ENCODE peak calls at places on chromosome X, in five cellular contexts. S is ovary; E is lower lobe of right lung; U is thyroid gland; M is effector memory CD4-positive, alpha-beta T cell. B is an unnamed sample.

GRCh38 chrX:119885554-119886428 is 9.9 kb upstream of the AKAP14 start:
- DNase-seq in U (no peak), M (no peak), S (no peak), E (no peak), B (no peak)

GRCh38 chrX:132858018-132858417 is 100.4 kb downstream of the HS6ST2 start:
- DNase-seq in E (no peak), U (no peak), S (no peak), M (no peak), B (no peak)

GRCh38 chrX:31981546-31982062 is 909.8 kb upstream of the FTHL17 start:
- DNase-seq in M (no peak), S (no peak), E (no peak), U (no peak), B (no peak)

GRCh38 chrX:153946910-153947769 is 2.7 kb upstream of the RENBP start:
- DNase-seq in S (peak; percentile 45), M (peak; percentile 63), U (peak; percentile 50), E (peak; percentile 83), B (peak; percentile 90)

GRCh38 chrX:52341493-52341892 is 27.3 kb upstream of the XAGE2 start:
- DNase-seq in U (no peak), S (no peak), M (no peak), E (no peak), B (no peak)

GRCh38 chrX:54427837-54428424 is 12.3 kb upstream of the TSR2 start:
- DNase-seq in S (no peak), E (no peak), U (no peak), M (no peak), B (no peak)

GRCh38 chrX:16436348-16437188 is 213.4 kb upstream of the S100G start:
- DNase-seq in M (peak; percentile 9), U (peak; percentile 58), E (peak; percentile 51), S (peak; percentile 12), B (peak; percentile 79)

GRCh38 chrX:77442728-77443127 is 4.5 kb upstream of the FGF16 start:
- DNase-seq in U (no peak), S (no peak), E (no peak), M (no peak), B (no peak)

GRCh38 chrX:128518508-128518907 is 466.3 kb upstream of the ACTRT1 start:
- DNase-seq in E (no peak), M (no peak), U (no peak), S (no peak), B (no peak)

GRCh38 chrX:131895002-131895401 is 128.1 kb upstream of the STK26 start:
- DNase-seq in E (no peak), M (no peak), U (no peak), S (no peak), B (no peak)

GRCh38 chrX:85024562-85024961 is 20.9 kb downstream of the APOOL start:
- DNase-seq in M (no peak), U (no peak), S (no peak), E (no peak), B (no peak)

GRCh38 chrX:150975655-150976390 is 7.3 kb upstream of the HMGB3 start:
- DNase-seq in U (no peak), S (no peak), E (no peak), M (no peak), B (no peak)

GRCh38 chrX:21004835-21005234 is 369.4 kb upstream of the CNKSR2 start:
- DNase-seq in S (no peak), M (no peak), E (no peak), U (no peak), B (no peak)

GRCh38 chrX:18490816-18491215 is 65.4 kb downstream of the CDKL5 start:
- DNase-seq in S (no peak), M (no peak), E (no peak), U (no peak), B (no peak)

GRCh38 chrX:155235891-155236290 is 19.6 kb downstream of the VBP1 start:
- DNase-seq in M (no peak), E (no peak), U (no peak), S (no peak), B (no peak)

GRCh38 chrX:826026-826425 is 195.4 kb downstream of the SHOX start:
- DNase-seq in M (no peak), U (no peak), E (no peak), S (no peak), B (no peak)

GRCh38 chrX:8201896-8202331 is 30.8 kb upstream of the VCX2 start:
- DNase-seq in S (no peak), M (no peak), E (no peak), U (no peak), B (peak; percentile 66)

GRCh38 chrX:38807873-38808272 is 6.6 kb downstream of the MID1IP1 start:
- DNase-seq in M (no peak), S (no peak), U (no peak), E (no peak), B (no peak)
- H3K4me1 ChIP-seq in M (peaks cover 20% of the 10 kb centered on the region), S (no peaks in the 10 kb centered on the region), U (peaks cover 2% of the 10 kb centered on the region), E (peaks cover 11% of the 10 kb centered on the region), B (no peaks in the 10 kb centered on the region)

GRCh38 chrX:42823443-42823842 is 45.5 kb upstream of the PPP1R2C start:
- DNase-seq in E (no peak), U (no peak), S (no peak), M (no peak), B (no peak)

GRCh38 chrX:42821803-42822443 is 44.0 kb upstream of the PPP1R2C start:
- DNase-seq in S (no peak), U (no peak), M (no peak), E (no peak), B (peak; percentile 50)

GRCh38 chrX:42825201-42825600 is 47.2 kb upstream of the PPP1R2C start:
- DNase-seq in E (no peak), M (no peak), U (no peak), S (no peak), B (no peak)

GRCh38 chrX:42824541-42824940 is 46.6 kb upstream of the PPP1R2C start:
- DNase-seq in U (no peak), M (no peak), E (no peak), S (no peak), B (peak; percentile 69)
- H3K27me3 ChIP-seq in U (no peaks in the 10 kb centered on the region), M (no peaks in the 10 kb centered on the region), E (no peaks in the 10 kb centered on the region), S (no peaks in the 10 kb centered on the region), B (no peaks in the 10 kb centered on the region)

GRCh38 chrX:40055495-40055894 is 42.3 kb downstream of the BCOR start:
- DNase-seq in E (no peak), S (no peak), M (no peak), U (no peak), B (no peak)
- H3K9me3 ChIP-seq in E (peaks cover 6% of the 10 kb centered on the region), S (peaks cover 3% of the 10 kb centered on the region), M (peaks cover 5% of the 10 kb centered on the region), U (no peaks in the 10 kb centered on the region), B (peaks cover 3% of the 10 kb centered on the region)

DNA sequence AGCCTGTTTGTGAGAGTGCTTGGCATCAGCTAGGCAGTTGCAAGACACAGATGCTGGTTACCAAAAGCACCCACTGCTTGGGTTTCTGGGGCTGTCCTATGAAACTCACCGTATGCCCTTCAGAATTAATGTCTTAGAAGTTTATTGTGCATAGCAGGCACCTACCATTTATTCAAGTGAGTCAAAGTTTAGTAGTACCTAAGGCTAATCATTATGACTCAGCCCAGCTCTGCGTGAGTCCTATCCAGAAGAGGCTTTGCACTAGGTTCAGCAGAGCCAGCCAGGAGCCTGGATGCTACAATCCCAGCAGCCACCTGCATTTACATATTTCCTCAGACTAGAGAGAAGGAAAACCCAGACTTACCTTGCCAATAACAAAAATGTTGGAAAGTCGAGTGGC is 4.2 kb downstream of the RPS4X start:
- DNase-seq in S (no peak), U (no peak), M (no peak), E (no peak), B (no peak)
- H3K4me1 ChIP-seq in S (peaks cover 3% of the 10 kb centered on the region), U (peaks cover 3% of the 10 kb centered on the region), M (peaks cover 29% of the 10 kb centered on the region), E (peaks cover 26% of the 10 kb centered on the region), B (no peaks in the 10 kb centered on the region)

GRCh38 chrX:137566746-137567473 is 983 bp downstream of the ZIC3 start:
- DNase-seq in E (no peak), M (no peak), S (no peak), U (no peak), B (peak; percentile 56)
- H3K27me3 ChIP-seq in E (peaks cover 57% of the 10 kb centered on the region), M (peaks cover 21% of the 10 kb centered on the region), S (no peaks in the 10 kb centered on the region), U (peaks cover 31% of the 10 kb centered on the region), B (no peaks in the 10 kb centered on the region)

DNA sequence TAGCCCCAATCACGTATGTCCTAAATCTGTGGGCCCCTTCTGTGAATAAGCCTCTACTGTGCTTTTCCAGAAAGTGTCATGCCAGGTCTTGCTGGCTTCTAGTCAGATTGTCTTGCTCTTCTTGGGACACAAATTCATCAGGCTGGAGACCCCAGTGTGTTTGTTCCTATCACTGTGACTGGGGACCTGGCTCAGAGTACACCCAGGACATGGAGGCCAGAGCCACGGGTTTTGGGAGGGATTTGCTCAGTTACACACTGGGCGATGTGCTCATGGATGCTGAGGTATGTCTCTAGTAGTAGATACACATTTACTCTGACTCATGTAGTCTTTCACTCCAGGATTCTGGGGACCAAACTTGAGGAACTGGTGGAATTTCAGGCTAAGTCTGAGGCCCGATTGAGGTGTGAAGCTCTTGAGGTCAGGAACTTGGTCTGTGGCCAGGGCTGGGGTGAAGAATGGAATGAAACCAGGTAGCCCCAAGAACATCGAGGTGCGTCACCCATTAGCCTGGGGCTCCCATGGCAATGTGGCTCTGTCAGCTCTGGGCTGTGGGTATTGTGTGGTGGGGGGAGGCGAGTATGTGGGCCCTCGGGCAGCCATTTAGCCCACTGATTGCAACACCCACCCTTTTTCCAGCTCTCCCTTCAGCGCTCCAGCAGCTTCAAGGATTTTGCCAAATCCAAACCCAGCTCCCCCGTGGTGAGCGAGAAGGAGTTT is 7.7 kb downstream of the SASH3 start:
- DNase-seq in M (no peak), U (no peak), S (no peak), E (no peak), B (no peak)
- H3K9me3 ChIP-seq in M (no peaks in the 10 kb centered on the region), U (no peaks in the 10 kb centered on the region), S (no peaks in the 10 kb centered on the region), E (no peaks in the 10 kb centered on the region), B (no peaks in the 10 kb centered on the region)

DNA sequence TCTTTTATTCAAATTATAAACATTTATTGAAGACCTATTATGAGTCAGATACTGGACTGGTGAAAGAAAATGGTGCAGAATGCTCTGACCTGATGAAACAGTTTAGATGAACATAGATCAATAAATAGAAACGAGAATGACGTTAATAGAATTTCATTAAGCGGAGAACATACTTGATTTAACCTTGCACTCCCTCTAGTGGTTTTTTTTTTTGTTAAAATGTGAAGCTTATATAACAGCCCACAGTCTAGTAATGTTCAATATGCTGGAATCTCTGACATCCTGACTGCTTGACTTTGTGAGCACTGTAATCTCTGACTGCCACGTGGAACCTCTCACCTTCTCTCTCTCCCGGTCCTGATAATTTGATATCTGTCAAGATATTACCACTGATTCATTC is 32.3 kb downstream of the HDAC8 start:
- DNase-seq in M (no peak), U (no peak), S (no peak), E (no peak), B (no peak)
- H3K4me1 ChIP-seq in M (no peaks in the 10 kb centered on the region), U (no peaks in the 10 kb centered on the region), S (no peaks in the 10 kb centered on the region), E (no peaks in the 10 kb centered on the region), B (no peaks in the 10 kb centered on the region)

GRCh38 chrX:134095366-134095765 is 110.0 kb upstream of the GPC3 start:
- DNase-seq in M (no peak), U (no peak), S (no peak), E (no peak), B (no peak)
- H3K27me3 ChIP-seq in M (no peaks in the 10 kb centered on the region), U (no peaks in the 10 kb centered on the region), S (no peaks in the 10 kb centered on the region), E (no peaks in the 10 kb centered on the region), B (no peaks in the 10 kb centered on the region)

GRCh38 chrX:70039758-70040157 is 10.0 kb downstream of the AWAT2 start:
- DNase-seq in S (no peak), E (no peak), M (no peak), U (no peak), B (no peak)
- H3K9me3 ChIP-seq in S (no peaks in the 10 kb centered on the region), E (no peaks in the 10 kb centered on the region), M (no peaks in the 10 kb centered on the region), U (no peaks in the 10 kb centered on the region), B (no peaks in the 10 kb centered on the region)

DNA sequence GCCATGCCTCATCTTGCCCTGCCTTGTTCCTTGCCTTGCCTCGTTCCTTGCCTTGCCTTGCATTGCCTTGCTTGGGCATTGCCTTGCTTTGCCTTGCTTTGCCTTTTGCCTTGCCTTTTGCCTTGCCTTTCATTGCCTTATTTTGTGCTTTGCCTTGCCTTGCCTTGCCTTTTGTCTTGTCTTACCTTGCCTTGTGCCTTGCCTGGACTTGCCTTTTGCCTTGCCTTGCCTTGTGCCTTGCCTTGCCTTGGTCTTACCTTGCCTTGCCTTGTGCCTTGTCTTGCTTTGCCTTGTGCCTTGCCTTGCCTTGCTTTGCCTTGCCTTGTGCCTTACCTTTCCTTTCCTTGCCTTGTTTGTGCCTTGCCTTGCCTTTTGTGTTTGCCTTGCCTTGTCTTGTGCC is 88.2 kb downstream of the TAB3 start:
- DNase-seq in S (no peak), E (no peak), U (no peak), M (no peak), B (no peak)
- H3K4me1 ChIP-seq in S (no peaks in the 10 kb centered on the region), E (no peaks in the 10 kb centered on the region), U (no peaks in the 10 kb centered on the region), M (no peaks in the 10 kb centered on the region), B (no peaks in the 10 kb centered on the region)